ENCODE peak calls at places on chromosomes 16 and 17, in eight cellular contexts. F, R, Y, T, S, O, U and M are unnamed samples.

GRCh38 chr17:57751971-57752905 is 7.1 kb upstream of the CCDC182 start:
- DNase-seq in F (no peak), R (no peak), Y (no peak), T (no peak), S (no peak), O (no peak), U (no peak), M (no peak)

GRCh38 chr17:80794281-80795089 is 197.2 kb upstream of the CHMP6 start:
- DNase-seq in F (no peak), R (no peak), Y (no peak), T (no peak), S (no peak), O (no peak), U (no peak), M (no peak)

GRCh38 chr16:13377143-13377542 is 475.7 kb downstream of the SHISA9 start:
- DNase-seq in F (no peak), R (no peak), Y (no peak), T (no peak), S (no peak), O (no peak), U (no peak), M (no peak)

GRCh38 chr17:80984749-80985148 is 6.9 kb upstream of the CHMP6 start:
- DNase-seq in F (no peak), R (no peak), Y (peak), T (no peak), S (peak), O (no peak), U (peak), M (peak)

GRCh38 chr17:52678211-52678610 is 519.7 kb upstream of the CA10 start:
- DNase-seq in F (no peak), R (no peak), Y (no peak), T (no peak), S (no peak), O (no peak), U (no peak), M (no peak)

GRCh38 chr17:60594747-60595146 is 5.2 kb upstream of the PPM1D start:
- DNase-seq in F (no peak), R (no peak), Y (no peak), T (no peak), S (no peak), O (no peak), U (no peak), M (no peak)

GRCh38 chr16:69691980-69692911 is 34.1 kb downstream of the NQO1 start:
- DNase-seq in F (no peak), R (no peak), Y (peak), T (no peak), S (no peak), O (no peak), U (no peak), M (peak)

GRCh38 chr17:67401598-67402504 is 24.8 kb downstream of the PITPNC1 start:
- DNase-seq in F (no peak), R (no peak), Y (no peak), T (no peak), S (no peak), O (no peak), U (no peak), M (no peak)

GRCh38 chr17:77528516-77529327 is 388.0 kb downstream of the SEC14L1 start:
- DNase-seq in F (no peak), R (peak), Y (no peak), T (no peak), S (no peak), O (peak), U (peak), M (no peak)

GRCh38 chr16:78045865-78046581 is 23.7 kb downstream of the CLEC3A start:
- DNase-seq in F (peak), R (no peak), Y (peak), T (peak), S (no peak), O (peak), U (peak), M (peak)

GRCh38 chr17:12365805-12366204 is 299.9 kb upstream of the MYOCD start:
- DNase-seq in F (no peak), R (no peak), Y (peak), T (no peak), S (no peak), O (no peak), U (no peak), M (no peak)

GRCh38 chr17:61201211-61201610 is 198.4 kb upstream of the TBX2 start:
- DNase-seq in F (peak), R (no peak), Y (peak), T (no peak), S (no peak), O (no peak), U (no peak), M (peak)

GRCh38 chr16:67548265-67549126 is 13.8 kb upstream of the CTCF start:
- DNase-seq in F (no peak), R (no peak), Y (no peak), T (no peak), S (no peak), O (no peak), U (no peak), M (no peak)

GRCh38 chr16:69613283-69614154 is 47.8 kb downstream of the NFAT5 start:
- DNase-seq in F (peak), R (no peak), Y (peak), T (no peak), S (no peak), O (no peak), U (no peak), M (no peak)

GRCh38 chr16:1960665-1961630 is 1.6 kb downstream of the NDUFB10 start:
- DNase-seq in F (peak), R (no peak), Y (peak), T (no peak), S (no peak), O (no peak), U (peak), M (peak)

GRCh38 chr16:46573834-46574159 is 47.4 kb downstream of the SHCBP1 start:
- DNase-seq in F (no peak), R (no peak), Y (no peak), T (no peak), S (no peak), O (no peak), U (no peak), M (no peak)

DNA sequence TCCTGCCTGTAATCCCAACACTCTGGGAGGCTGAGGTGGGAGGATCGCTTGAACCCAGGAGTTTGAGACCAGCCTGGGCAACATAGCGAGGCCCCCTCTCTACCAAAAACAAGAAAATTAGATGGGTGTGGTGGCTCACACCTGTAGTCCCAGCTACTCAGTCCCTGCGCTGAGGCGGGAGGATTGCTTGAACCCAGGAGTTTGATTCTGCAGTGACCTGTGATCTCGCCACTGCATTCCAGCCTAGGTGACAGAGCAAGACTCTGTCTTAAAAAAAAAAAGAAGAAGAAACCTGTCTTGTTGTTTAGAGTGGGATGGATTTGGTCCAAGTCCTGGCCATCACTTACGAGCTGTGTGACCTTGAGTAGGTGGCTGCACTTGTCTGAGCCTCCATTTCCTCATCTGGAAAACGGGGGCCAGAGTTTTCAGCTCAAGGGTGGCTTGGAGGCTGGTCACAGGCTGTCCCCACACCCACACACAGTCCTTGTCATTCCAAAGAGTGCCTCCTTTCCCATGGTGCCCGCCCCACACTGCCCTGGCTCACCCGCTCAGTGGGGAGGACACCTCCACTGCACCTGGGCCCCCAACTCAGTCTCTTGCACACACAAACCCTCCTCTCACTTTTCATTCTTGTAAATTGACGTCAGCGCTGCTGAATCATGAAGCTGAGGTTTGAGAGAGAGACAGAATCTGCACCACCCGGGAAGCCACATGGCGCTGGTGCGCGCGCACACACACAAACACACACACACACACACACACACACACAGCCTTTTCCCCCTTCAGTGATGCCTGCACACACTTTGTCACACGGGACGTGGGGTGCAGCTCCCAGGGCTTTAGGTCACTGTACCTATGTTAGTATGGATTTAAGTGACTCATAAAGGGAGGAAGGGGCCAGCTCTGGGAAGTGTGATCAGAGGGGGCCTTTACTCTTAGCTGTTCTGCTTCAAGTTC is 4.2 kb downstream of the SOCS1 start:
- DNase-seq in F (no peak), R (peak), Y (peak), T (peak), S (no peak), O (no peak), U (no peak), M (peak)
- H3K4me3 ChIP-seq in F (no peak), R (peak), Y (peak), T (no peak), S (no peak), O (no peak), U (no peak), M (no peak)

DNA sequence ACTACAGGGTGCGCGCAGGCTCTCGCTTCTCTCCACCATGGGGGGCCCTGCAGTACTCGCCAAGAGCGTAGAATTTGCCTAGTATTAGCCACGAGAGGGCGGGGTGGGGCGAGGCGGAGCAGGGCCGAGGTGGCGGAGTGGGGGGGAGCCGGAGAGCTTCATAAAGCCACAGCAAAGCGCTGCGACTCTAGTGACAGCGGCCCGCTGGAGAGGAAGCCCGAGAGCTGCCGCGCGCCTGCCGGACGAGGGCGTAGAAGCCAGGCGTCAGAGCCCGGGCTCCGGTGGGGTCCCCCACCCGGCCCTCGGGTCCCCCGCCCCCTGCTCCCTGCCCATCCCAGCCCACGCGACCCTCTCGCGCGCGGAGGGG is at the start of gene TBX21:
- DNase-seq in F (no peak), R (peak), Y (peak), T (peak), S (peak), O (peak), U (peak), M (peak)
- TF ChIP-seq CTCF in F (no peak), R (peak), Y (peak), T (no peak), S (no peak), O (no peak), U (peak), M (peak)

GRCh38 chr17:50834126-50834785 is 1.1 kb upstream of the WFIKKN2 start:
- DNase-seq in F (no peak), R (no peak), Y (no peak), T (no peak), S (no peak), O (no peak), U (no peak), M (no peak)
- H3K4me3 ChIP-seq in F (no peak), R (no peak), Y (peak), T (no peak), S (no peak), O (peak), U (no peak), M (no peak)

GRCh38 chr16:89700649-89701424 is 668 bp downstream of the SPATA2L start:
- DNase-seq in F (peak), R (peak), Y (peak), T (peak), S (no peak), O (no peak), U (peak), M (no peak)
- TF ChIP-seq CTCF in F (no peak), R (peak), Y (peak), T (no peak), S (no peak), O (no peak), U (peak), M (peak)

GRCh38 chr16:30649725-30650368 is 913 bp upstream of the PRR14 start:
- DNase-seq in F (no peak), R (no peak), Y (no peak), T (no peak), S (no peak), O (peak), U (no peak), M (no peak)
- H3K4me3 ChIP-seq in F (peak), R (peak), Y (peak), T (peak), S (peak), O (peak), U (no peak), M (peak)

DNA sequence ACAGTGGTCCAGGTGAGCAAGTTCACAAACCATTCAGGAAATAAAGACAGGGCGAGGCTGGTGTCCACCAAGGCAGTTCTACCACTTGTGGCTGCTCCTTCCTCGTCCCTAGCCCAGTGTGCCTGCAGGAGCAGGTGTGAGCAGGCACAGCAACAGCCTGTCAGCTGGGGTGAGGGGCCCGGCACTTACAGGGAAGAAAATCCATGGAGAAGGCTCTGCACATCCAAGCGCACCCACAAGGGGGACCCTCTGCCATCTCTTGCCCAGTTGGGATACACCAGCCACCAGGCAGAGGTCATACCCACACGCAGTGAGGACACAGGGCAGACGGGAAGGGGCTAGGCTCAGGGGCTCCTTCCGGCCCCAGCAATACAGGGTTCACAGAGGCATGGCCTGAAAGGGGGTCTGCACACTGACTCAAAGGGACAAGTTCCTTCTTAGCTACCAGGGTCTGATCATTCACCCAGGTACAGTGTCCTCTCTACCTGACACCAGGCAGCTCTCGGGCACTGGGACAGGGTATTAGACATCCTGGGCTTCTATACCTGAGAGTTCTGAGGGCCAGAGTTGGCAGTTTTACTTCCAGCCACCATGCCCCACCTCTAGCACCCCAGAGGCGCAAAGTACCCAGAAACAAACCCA is 27.0 kb downstream of the CDIP1 start:
- DNase-seq in F (peak), R (no peak), Y (peak), T (peak), S (no peak), O (peak), U (peak), M (peak)
- TF ChIP-seq CTCF in F (peak), R (no peak), Y (peak), T (no peak), S (no peak), O (peak), U (peak), M (peak)

GRCh38 chr17:17201907-17202306 is 4.2 kb downstream of the PLD6 start:
- DNase-seq in F (no peak), R (no peak), Y (no peak), T (no peak), S (no peak), O (peak), U (no peak), M (no peak)

GRCh38 chr17:17205368-17206148 is 575 bp downstream of the PLD6 start:
- DNase-seq in F (peak), R (peak), Y (peak), T (peak), S (peak), O (peak), U (no peak), M (peak)

GRCh38 chr17:17203173-17203730 is 2.9 kb downstream of the PLD6 start:
- DNase-seq in F (no peak), R (no peak), Y (no peak), T (no peak), S (no peak), O (no peak), U (no peak), M (no peak)

GRCh38 chr17:17204635-17205231 is 1.4 kb downstream of the PLD6 start:
- DNase-seq in F (no peak), R (no peak), Y (no peak), T (no peak), S (no peak), O (no peak), U (no peak), M (no peak)

DNA sequence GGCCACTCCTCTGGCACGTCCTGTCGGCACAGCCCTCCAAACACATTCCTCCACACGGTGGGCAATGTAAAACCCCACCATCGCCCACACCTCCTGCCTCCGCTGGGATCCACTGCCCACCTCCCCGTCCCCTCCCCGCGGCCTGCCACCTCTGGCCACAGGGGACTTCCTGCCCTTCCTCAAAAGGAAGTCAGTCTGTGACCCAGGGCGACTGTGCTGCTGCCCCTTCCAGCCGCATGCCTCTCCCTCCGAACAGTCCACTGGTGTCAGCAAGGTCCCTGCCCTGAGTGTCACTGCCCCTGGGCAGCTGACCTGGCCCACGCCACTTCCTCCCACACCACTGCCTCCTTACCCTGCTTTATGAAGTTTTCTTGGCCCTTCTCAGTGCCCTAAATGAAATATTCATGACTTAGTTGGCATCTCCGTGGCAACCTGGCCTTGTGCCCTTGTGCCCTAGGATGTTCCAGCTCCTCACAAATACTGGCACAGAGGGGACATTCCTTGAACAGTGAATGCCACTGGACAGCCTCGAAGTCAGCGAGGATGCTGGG is 2.0 kb downstream of the PLD6 start:
- DNase-seq in F (no peak), R (no peak), Y (no peak), T (peak), S (peak), O (peak), U (no peak), M (no peak)
- H3K4me3 ChIP-seq in F (peak), R (peak), Y (no peak), T (peak), S (no peak), O (no peak), U (no peak), M (no peak)

GRCh38 chr16:54442864-54443263 is 156.3 kb upstream of the IRX3 start:
- DNase-seq in F (no peak), R (no peak), Y (no peak), T (no peak), S (no peak), O (no peak), U (no peak), M (no peak)
- TF ChIP-seq CTCF in F (no peak), R (no peak), Y (no peak), T (no peak), S (no peak), O (no peak), U (no peak), M (no peak)

DNA sequence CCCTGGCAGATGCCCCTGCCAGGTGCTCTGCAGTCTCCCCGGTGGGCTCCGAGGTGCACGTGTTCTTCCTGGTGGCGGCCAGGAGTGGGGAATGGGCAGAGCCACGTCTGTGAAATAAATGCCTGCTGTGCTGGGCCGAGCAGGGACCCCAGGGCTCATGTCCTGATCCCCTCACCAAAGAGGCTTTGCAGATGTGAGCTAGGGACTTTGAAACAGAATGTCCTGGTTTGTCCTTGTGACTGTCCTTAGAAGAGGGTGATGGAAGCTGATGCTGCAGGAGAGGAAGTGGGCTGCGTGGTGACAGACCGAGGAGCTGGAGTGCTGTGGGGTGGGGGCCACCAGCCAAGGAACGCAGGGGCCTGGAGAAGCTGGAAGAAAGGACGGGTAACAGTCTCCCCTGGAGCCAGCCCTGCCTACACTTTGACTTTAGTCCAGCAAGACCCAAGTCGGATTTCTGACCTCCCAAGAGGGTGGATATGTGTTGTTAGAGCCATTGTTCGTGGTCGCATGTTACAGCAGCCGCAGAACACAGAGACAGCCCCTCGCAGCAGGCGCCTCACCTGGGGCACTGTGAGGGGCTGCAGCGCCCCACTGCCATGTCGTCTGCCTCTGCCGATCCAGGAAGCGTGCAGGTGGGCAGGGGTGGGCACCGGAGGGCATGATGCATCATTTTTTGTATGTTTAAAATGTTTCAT is 217.9 kb upstream of the CIBAR2 start:
- DNase-seq in F (no peak), R (no peak), Y (no peak), T (no peak), S (no peak), O (no peak), U (peak), M (no peak)
- H3K4me3 ChIP-seq in F (no peak), R (no peak), Y (no peak), T (no peak), S (no peak), O (no peak), U (peak), M (no peak)

DNA sequence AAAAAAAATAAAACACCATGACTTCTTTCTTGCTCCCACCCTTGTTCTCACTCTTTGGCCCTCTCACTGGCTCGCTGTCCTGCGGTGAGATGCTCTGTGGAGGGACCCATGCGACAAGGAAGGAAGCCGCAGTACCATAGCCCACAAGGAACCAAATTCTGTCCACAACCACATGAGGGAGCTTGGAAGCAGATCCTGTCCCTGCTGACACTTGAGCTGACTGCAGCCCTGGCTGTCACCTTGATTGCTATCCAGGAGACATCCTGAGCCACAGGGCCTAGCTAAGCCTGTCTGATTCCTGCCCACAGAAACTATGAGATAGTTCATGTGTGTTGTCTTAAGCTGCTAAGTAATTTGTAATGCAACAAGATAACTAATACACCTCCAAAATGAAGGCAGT is 4.8 kb upstream of the MT2A start:
- DNase-seq in F (peak), R (no peak), Y (peak), T (peak), S (peak), O (peak), U (peak), M (peak)
- TF ChIP-seq CTCF in F (peak), R (no peak), Y (peak), T (no peak), S (no peak), O (peak), U (peak), M (peak)